ENCODE peak calls at places on chromosome 17, in four cellular contexts. P is GM12892, V is AG04449, C is astrocyte of the hippocampus. R is an unnamed sample.
A peak's percentile ranks its signal among the peaks of the same experiment; 100 is the strongest.

GRCh38 chr17:49015179-49015923 is 18.2 kb downstream of the IGF2BP1 start:
- DNase-seq in P (no peak), V (no peak), C (no peak), R (no peak)

GRCh38 chr17:1019451-1019850 is 22.5 kb downstream of the TIMM22 start:
- DNase-seq in P (no peak), V (no peak), C (no peak), R (no peak)

GRCh38 chr17:66781135-66781534 is 53.8 kb upstream of the CACNG5 start:
- DNase-seq in P (no peak), V (no peak), C (no peak), R (no peak)

GRCh38 chr17:69067274-69068047 is 6.7 kb upstream of the ABCA9 start:
- DNase-seq in P (no peak), V (no peak), C (no peak), R (no peak)

GRCh38 chr17:44894642-44895041 is 4.6 kb downstream of the EFTUD2 start:
- DNase-seq in P (no peak), V (no peak), C (no peak), R (no peak)

GRCh38 chr17:34981538-34982241 is 1.4 kb downstream of the LIG3 start:
- DNase-seq in P (no peak), V (no peak), C (peak; percentile 20), R (no peak)

GRCh38 chr17:75625813-75626486 is 7.3 kb upstream of the SMIM5 start:
- DNase-seq in P (peak; percentile 74), V (no peak), C (peak; percentile 42), R (peak; percentile 70)

GRCh38 chr17:43958953-43959352 is 5.2 kb upstream of the PYY start:
- DNase-seq in P (no peak), V (no peak), C (no peak), R (no peak)

GRCh38 chr17:46822388-46822921 is 4.0 kb upstream of the WNT3 start:
- DNase-seq in P (no peak), V (no peak), C (no peak), R (no peak)

GRCh38 chr17:38861399-38861843 is 7.9 kb upstream of the RPL23 start:
- DNase-seq in P (no peak), V (no peak), C (no peak), R (no peak)

GRCh38 chr17:67800495-67800928 is 24.8 kb upstream of the BPTF start:
- DNase-seq in P (peak; percentile 58), V (peak; percentile 4), C (peak; percentile 74), R (peak; percentile 76)

GRCh38 chr17:67675481-67675880 is 42.3 kb upstream of the NOL11 start:
- DNase-seq in P (no peak), V (no peak), C (no peak), R (no peak)

GRCh38 chr17:42422958-42423712 is at the start of gene CAVIN1:
- DNase-seq in P (peak; percentile 51), V (peak; percentile 92), C (peak; percentile 100), R (no peak)

GRCh38 chr17:57943140-57943539 is 12.1 kb downstream of the CUEDC1 start:
- DNase-seq in P (no peak), V (no peak), C (peak; percentile 51), R (no peak)

GRCh38 chr17:42979511-42980273 is at the start of gene PTGES3L:
- DNase-seq in P (peak; percentile 45), V (no peak), C (peak; percentile 66), R (no peak)

GRCh38 chr17:72614476-72614870 is 478.0 kb downstream of the SLC39A11 start:
- DNase-seq in P (no peak), V (no peak), C (no peak), R (no peak)

GRCh38 chr17:3594056-3594810 is 15.0 kb downstream of the TRPV1 start:
- DNase-seq in P (no peak), V (no peak), C (peak; percentile 91), R (no peak)

GRCh38 chr17:31596382-31597323 is 205.2 kb downstream of the RAB11FIP4 start:
- DNase-seq in P (peak; percentile 50), V (peak; percentile 97), C (peak; percentile 97), R (peak; percentile 65)

GRCh38 chr17:15262291-15263205 is 2.6 kb downstream of the PMP22 start:
- DNase-seq in P (no peak), V (no peak), C (peak; percentile 93), R (no peak)

GRCh38 chr17:50785942-50786570 is 18.7 kb upstream of the ANKRD40CL start:
- DNase-seq in P (no peak), V (no peak), C (peak; percentile 79), R (no peak)

GRCh38 chr17:78650093-78650715 is 73.0 kb upstream of the DNAH17 start:
- DNase-seq in P (no peak), V (no peak), C (no peak), R (no peak)

GRCh38 chr17:73062726-73063125 is 29.8 kb downstream of the SLC39A11 start:
- DNase-seq in P (no peak), V (no peak), C (no peak), R (no peak)

GRCh38 chr17:7929158-7930029 is at the start of gene KCNAB3:
- DNase-seq in P (no peak), V (no peak), C (peak; percentile 91), R (no peak)

GRCh38 chr17:27912989-27913388 is 19.8 kb upstream of the LYRM9 start:
- DNase-seq in P (no peak), V (no peak), C (no peak), R (no peak)

GRCh38 chr17:34226011-34226410 is 29.1 kb upstream of the CCL2 start:
- DNase-seq in P (no peak), V (no peak), C (no peak), R (no peak)

GRCh38 chr17:4607261-4607731 is 23.0 kb downstream of the SMTNL2 start:
- DNase-seq in P (no peak), V (no peak), C (no peak), R (no peak)

GRCh38 chr17:8955021-8955420 is 10.5 kb downstream of the PIK3R5 start:
- DNase-seq in P (no peak), V (no peak), C (no peak), R (no peak)

GRCh38 chr17:67434061-67434525 is 57.0 kb downstream of the PITPNC1 start:
- DNase-seq in P (no peak), V (no peak), C (no peak), R (no peak)

GRCh38 chr17:12342609-12343248 is 322.1 kb downstream of the MAP2K4 start:
- DNase-seq in P (peak; percentile 36), V (no peak), C (peak; percentile 2), R (peak; percentile 14)

GRCh38 chr17:32152130-32152529 is 9.8 kb downstream of the RHOT1 start:
- DNase-seq in P (no peak), V (no peak), C (no peak), R (no peak)

GRCh38 chr17:57989011-57989345 is 924 bp upstream of the VEZF1 start:
- DNase-seq in P (no peak), V (no peak), C (peak; percentile 31), R (no peak)

GRCh38 chr17:9346296-9346926 is 229.2 kb downstream of the STX8 start:
- DNase-seq in P (no peak), V (no peak), C (peak; percentile 64), R (no peak)

GRCh38 chr17:42720996-42721583 is 23.8 kb downstream of the EZH1 start:
- DNase-seq in P (no peak), V (no peak), C (peak; percentile 79), R (peak; percentile 43)

GRCh38 chr17:57976594-57976993 is 11.5 kb downstream of the VEZF1 start:
- DNase-seq in P (no peak), V (no peak), C (no peak), R (no peak)

GRCh38 chr17:6435968-6436367 is 1.0 kb upstream of the AIPL1 start:
- DNase-seq in P (peak; percentile 78), V (no peak), C (peak; percentile 81), R (peak; percentile 70)

GRCh38 chr17:63196772-63197335 is 230.8 kb downstream of the TANC2 start:
- DNase-seq in P (no peak), V (no peak), C (no peak), R (no peak)

GRCh38 chr17:39462644-39463375 is 1.5 kb downstream of the CDK12 start:
- DNase-seq in P (no peak), V (no peak), C (peak; percentile 31), R (no peak)

GRCh38 chr17:32626371-32626770 is 139.6 kb downstream of the CDK5R1 start:
- DNase-seq in P (no peak), V (no peak), C (peak; percentile 4), R (no peak)

GRCh38 chr17:1515640-1516402 is 591 bp downstream of the INPP5K start:
- DNase-seq in P (peak; percentile 56), V (peak; percentile 50), C (peak; percentile 92), R (peak; percentile 69)